ENCODE peak calls at places on chromosomes 6 and 20, in eight cellular contexts. One of them, this sample, is unnamed.

GRCh38 chr6:7730852-7731251 is 5.0 kb downstream of the BMP6 start:
- DNase-seq in endothelial cell of umbilical vein: peak
- DNase-seq in transverse colon: no peak
- DNase-seq in heart left ventricle: no peak
- DNase-seq in uterus: no peak
- DNase-seq in HCT116: no peak
- DNase-seq in right lobe of liver: no peak
- DNase-seq in ovary: no peak
- DNase-seq in this sample: no peak

GRCh38 chr6:134446228-134446848 is 128.4 kb upstream of the SGK1 start:
- DNase-seq in heart left ventricle: no peak
- DNase-seq in HCT116: no peak
- DNase-seq in endothelial cell of umbilical vein: no peak
- DNase-seq in right lobe of liver: no peak
- DNase-seq in transverse colon: no peak
- DNase-seq in ovary: no peak
- DNase-seq in uterus: no peak
- DNase-seq in this sample: no peak

GRCh38 chr6:35318200-35318844 is 20.7 kb downstream of the DEF6 start:
- DNase-seq in heart left ventricle: peak
- DNase-seq in right lobe of liver: peak
- DNase-seq in ovary: peak
- DNase-seq in transverse colon: peak
- DNase-seq in uterus: peak
- DNase-seq in HCT116: no peak
- DNase-seq in endothelial cell of umbilical vein: peak
- DNase-seq in this sample: peak

GRCh38 chr6:167937301-167937700 is 60.2 kb upstream of the KIF25 start:
- DNase-seq in transverse colon: no peak
- DNase-seq in right lobe of liver: no peak
- DNase-seq in HCT116: no peak
- DNase-seq in heart left ventricle: no peak
- DNase-seq in uterus: no peak
- DNase-seq in endothelial cell of umbilical vein: no peak
- DNase-seq in ovary: no peak
- DNase-seq in this sample: no peak

GRCh38 chr6:101818056-101818455 is 424.5 kb downstream of the GRIK2 start:
- DNase-seq in right lobe of liver: no peak
- DNase-seq in transverse colon: no peak
- DNase-seq in ovary: no peak
- DNase-seq in HCT116: no peak
- DNase-seq in heart left ventricle: no peak
- DNase-seq in endothelial cell of umbilical vein: no peak
- DNase-seq in uterus: no peak
- DNase-seq in this sample: no peak

GRCh38 chr20:33370296-33370695 is 31.0 kb downstream of the CDK5RAP1 start:
- DNase-seq in HCT116: no peak
- DNase-seq in ovary: no peak
- DNase-seq in heart left ventricle: no peak
- DNase-seq in endothelial cell of umbilical vein: no peak
- DNase-seq in uterus: no peak
- DNase-seq in right lobe of liver: no peak
- DNase-seq in transverse colon: peak
- DNase-seq in this sample: no peak

GRCh38 chr6:36227379-36228344 is 31.1 kb downstream of the BRPF3 start:
- DNase-seq in heart left ventricle: no peak
- DNase-seq in uterus: no peak
- DNase-seq in transverse colon: no peak
- DNase-seq in ovary: no peak
- DNase-seq in endothelial cell of umbilical vein: peak
- DNase-seq in right lobe of liver: no peak
- DNase-seq in HCT116: no peak
- DNase-seq in this sample: no peak

GRCh38 chr6:1622851-1623768 is 13.4 kb downstream of the FOXC1 start:
- DNase-seq in heart left ventricle: no peak
- DNase-seq in HCT116: no peak
- DNase-seq in right lobe of liver: peak
- DNase-seq in transverse colon: no peak
- DNase-seq in uterus: no peak
- DNase-seq in ovary: no peak
- DNase-seq in endothelial cell of umbilical vein: no peak
- DNase-seq in this sample: no peak

GRCh38 chr6:52574709-52575489 is 2.0 kb downstream of the TRAM2 start:
- DNase-seq in heart left ventricle: no peak
- DNase-seq in uterus: peak
- DNase-seq in right lobe of liver: no peak
- DNase-seq in transverse colon: peak
- DNase-seq in endothelial cell of umbilical vein: peak
- DNase-seq in HCT116: no peak
- DNase-seq in ovary: no peak
- DNase-seq in this sample: peak

GRCh38 chr6:107661291-107661690 is 162.8 kb downstream of the SCML4 start:
- DNase-seq in ovary: peak
- DNase-seq in uterus: no peak
- DNase-seq in HCT116: no peak
- DNase-seq in endothelial cell of umbilical vein: no peak
- DNase-seq in right lobe of liver: no peak
- DNase-seq in heart left ventricle: no peak
- DNase-seq in transverse colon: no peak
- DNase-seq in this sample: no peak

DNA sequence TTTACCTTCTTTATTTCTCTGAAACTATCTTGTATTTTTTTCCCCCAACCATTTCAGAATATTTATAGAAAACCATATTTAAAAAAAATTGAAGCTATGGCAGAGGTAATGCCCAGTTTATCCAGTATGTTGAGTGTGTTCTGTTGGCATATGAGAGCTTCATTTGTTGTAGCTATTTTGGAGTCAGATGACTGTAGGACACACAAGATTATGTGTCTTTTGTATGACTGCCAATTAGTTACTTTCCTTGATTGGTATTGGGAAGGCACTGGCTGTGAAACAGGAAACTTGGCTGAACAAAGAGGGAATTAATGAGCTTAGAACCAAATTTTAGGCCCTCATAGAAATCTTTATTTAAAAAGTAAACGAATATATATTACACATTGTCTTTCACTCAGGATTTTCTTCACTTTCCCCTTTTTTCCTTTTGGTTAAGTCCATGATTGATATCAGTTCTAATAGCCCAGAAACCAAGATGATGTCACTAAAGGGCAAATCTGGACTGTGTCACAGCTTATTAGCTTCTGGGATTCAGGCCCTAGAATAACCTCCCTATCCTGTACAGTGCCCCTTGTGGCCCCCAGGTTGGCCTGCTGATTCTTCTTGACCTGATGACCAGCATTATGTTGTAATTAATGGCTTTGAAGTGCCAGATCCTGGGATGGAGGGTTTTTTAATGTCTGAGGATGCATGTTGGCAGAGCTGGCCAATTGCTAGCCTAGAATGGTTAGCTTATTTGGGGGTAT is 10.1 kb downstream of the CDC5L start:
- DNase-seq in ovary: no peak
- DNase-seq in transverse colon: no peak
- DNase-seq in endothelial cell of umbilical vein: no peak
- DNase-seq in HCT116: no peak
- DNase-seq in uterus: no peak
- DNase-seq in heart left ventricle: no peak
- DNase-seq in right lobe of liver: no peak
- DNase-seq in this sample: no peak
- TF ChIP-seq CTCF in ovary: no peak
- TF ChIP-seq CTCF in transverse colon: no peak
- TF ChIP-seq CTCF in endothelial cell of umbilical vein: no peak
- TF ChIP-seq CTCF in HCT116: no peak
- TF ChIP-seq CTCF in uterus: no peak
- TF ChIP-seq CTCF in heart left ventricle: no peak
- TF ChIP-seq CTCF in right lobe of liver: no peak
- TF ChIP-seq CTCF in this sample: no peak

DNA sequence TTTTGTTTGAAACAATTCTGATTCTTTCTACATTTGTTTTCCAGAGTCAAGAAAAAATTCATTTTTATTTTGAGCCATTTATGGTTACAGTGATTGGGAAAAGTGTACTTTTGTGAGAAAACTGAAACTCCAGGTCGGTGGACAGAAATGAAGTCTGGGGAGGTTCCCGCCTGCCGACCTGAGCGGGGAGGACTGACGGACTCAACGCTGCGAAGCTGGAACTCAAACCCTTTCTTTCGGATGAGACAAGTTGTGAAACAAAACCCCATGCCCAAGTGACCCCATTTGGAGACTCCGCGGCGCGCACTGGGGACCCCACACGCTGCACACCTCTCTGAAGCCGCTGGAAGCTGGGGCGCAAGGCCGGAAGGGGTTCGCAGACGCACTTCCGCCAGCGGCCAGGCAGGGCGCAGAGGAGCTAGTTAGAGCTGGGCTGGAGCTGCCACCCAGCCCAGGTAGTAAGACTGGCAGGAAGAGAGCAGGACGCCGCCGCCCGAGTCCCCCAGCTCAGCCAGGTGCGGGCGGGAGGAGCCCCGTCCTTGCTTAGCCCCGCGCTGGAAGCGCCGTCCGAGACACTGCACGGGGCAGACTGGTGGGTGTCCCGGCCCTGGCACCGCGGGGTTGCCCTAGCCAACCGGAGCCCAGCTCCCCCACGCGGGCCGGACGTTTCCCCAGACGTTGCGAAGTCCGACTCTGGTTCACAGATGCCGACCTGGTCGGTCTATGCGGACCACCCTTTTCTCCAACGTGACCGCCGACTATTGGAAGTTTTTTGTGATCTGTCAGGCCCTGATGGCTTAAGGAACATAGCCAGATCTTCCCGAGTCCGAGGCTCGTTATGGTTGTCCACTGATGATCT is 19.8 kb upstream of the ZSCAN16 start:
- DNase-seq in endothelial cell of umbilical vein: peak
- DNase-seq in ovary: peak
- DNase-seq in uterus: peak
- DNase-seq in right lobe of liver: peak
- DNase-seq in HCT116: peak
- DNase-seq in heart left ventricle: peak
- DNase-seq in transverse colon: peak
- DNase-seq in this sample: peak
- TF ChIP-seq POLR2A in endothelial cell of umbilical vein: peak
- TF ChIP-seq POLR2A in ovary: peak
- TF ChIP-seq POLR2A in uterus: peak
- TF ChIP-seq POLR2A in right lobe of liver: peak
- TF ChIP-seq POLR2A in HCT116: peak
- TF ChIP-seq POLR2A in heart left ventricle: no peak
- TF ChIP-seq POLR2A in transverse colon: peak
- TF ChIP-seq POLR2A in this sample: peak

GRCh38 chr6:161137320-161137719 is 136.5 kb downstream of the AGPAT4 start:
- DNase-seq in endothelial cell of umbilical vein: no peak
- DNase-seq in uterus: no peak
- DNase-seq in heart left ventricle: no peak
- DNase-seq in HCT116: no peak
- DNase-seq in right lobe of liver: no peak
- DNase-seq in ovary: no peak
- DNase-seq in transverse colon: no peak
- DNase-seq in this sample: no peak
- TF ChIP-seq CTCF in endothelial cell of umbilical vein: no peak
- TF ChIP-seq CTCF in uterus: no peak
- TF ChIP-seq CTCF in heart left ventricle: no peak
- TF ChIP-seq CTCF in HCT116: no peak
- TF ChIP-seq CTCF in right lobe of liver: no peak
- TF ChIP-seq CTCF in ovary: no peak
- TF ChIP-seq CTCF in transverse colon: no peak
- TF ChIP-seq CTCF in this sample: no peak

GRCh38 chr6:93419304-93420162 is at the start of gene EPHA7:
- DNase-seq in ovary: peak
- DNase-seq in right lobe of liver: peak
- DNase-seq in uterus: peak
- DNase-seq in endothelial cell of umbilical vein: peak
- DNase-seq in transverse colon: peak
- DNase-seq in HCT116: no peak
- DNase-seq in heart left ventricle: peak
- DNase-seq in this sample: peak
- TF ChIP-seq POLR2A in ovary: peak
- TF ChIP-seq POLR2A in right lobe of liver: no peak
- TF ChIP-seq POLR2A in uterus: no peak
- TF ChIP-seq POLR2A in endothelial cell of umbilical vein: no peak
- TF ChIP-seq POLR2A in transverse colon: peak
- TF ChIP-seq POLR2A in HCT116: no peak
- TF ChIP-seq POLR2A in heart left ventricle: peak
- TF ChIP-seq POLR2A in this sample: peak